ENCODE peak calls at places on chromosomes 11 and 22, in eight cellular contexts. One of them, this sample, is unnamed.

GRCh38 chr11:1500466-1501420 is 14.2 kb upstream of the MOB2 start:
- DNase-seq in AG08395: no peak
- DNase-seq in uterus: no peak
- DNase-seq in activated CD8-positive, alpha-beta memory T cell treated with anti-CD3 and anti-CD28 coated beads, Interleukin-2, amount 50 U/mL, for 48 hours: no peak
- DNase-seq in ELR: no peak
- DNase-seq in activated CD4-positive, CD25-positive, alpha-beta regulatory T cell: no peak
- DNase-seq in heart right ventricle: no peak
- DNase-seq in transverse colon: no peak
- DNase-seq in this sample: no peak

GRCh38 chr11:125494987-125495725 is 909 bp downstream of the FEZ1 start:
- DNase-seq in AG08395: peak; percentile 54
- DNase-seq in uterus: peak; percentile 35
- DNase-seq in activated CD8-positive, alpha-beta memory T cell treated with anti-CD3 and anti-CD28 coated beads, Interleukin-2, amount 50 U/mL, for 48 hours: peak; percentile 59
- DNase-seq in ELR: peak; percentile 51
- DNase-seq in activated CD4-positive, CD25-positive, alpha-beta regulatory T cell: no peak
- DNase-seq in heart right ventricle: peak; percentile 12
- DNase-seq in transverse colon: no peak
- DNase-seq in this sample: no peak

GRCh38 chr11:36447514-36447913 is 62.6 kb downstream of the TRAF6 start:
- DNase-seq in AG08395: no peak
- DNase-seq in uterus: no peak
- DNase-seq in activated CD8-positive, alpha-beta memory T cell treated with anti-CD3 and anti-CD28 coated beads, Interleukin-2, amount 50 U/mL, for 48 hours: no peak
- DNase-seq in ELR: no peak
- DNase-seq in activated CD4-positive, CD25-positive, alpha-beta regulatory T cell: no peak
- DNase-seq in heart right ventricle: no peak
- DNase-seq in transverse colon: no peak
- DNase-seq in this sample: no peak

GRCh38 chr11:1415631-1416030 is 25.9 kb downstream of the BRSK2 start:
- DNase-seq in AG08395: no peak
- DNase-seq in uterus: no peak
- DNase-seq in activated CD8-positive, alpha-beta memory T cell treated with anti-CD3 and anti-CD28 coated beads, Interleukin-2, amount 50 U/mL, for 48 hours: no peak
- DNase-seq in ELR: no peak
- DNase-seq in activated CD4-positive, CD25-positive, alpha-beta regulatory T cell: no peak
- DNase-seq in heart right ventricle: no peak
- DNase-seq in transverse colon: no peak
- DNase-seq in this sample: no peak

GRCh38 chr11:61587541-61587941 is 6.7 kb upstream of the SYT7 start:
- DNase-seq in AG08395: peak; percentile 68
- DNase-seq in uterus: peak; percentile 38
- DNase-seq in activated CD8-positive, alpha-beta memory T cell treated with anti-CD3 and anti-CD28 coated beads, Interleukin-2, amount 50 U/mL, for 48 hours: peak; percentile 67
- DNase-seq in ELR: peak; percentile 27
- DNase-seq in activated CD4-positive, CD25-positive, alpha-beta regulatory T cell: no peak
- DNase-seq in heart right ventricle: peak; percentile 59
- DNase-seq in transverse colon: peak; percentile 54
- DNase-seq in this sample: no peak

GRCh38 chr11:4565371-4565770 is 16.2 kb upstream of the OR52I2 start:
- DNase-seq in AG08395: no peak
- DNase-seq in uterus: no peak
- DNase-seq in activated CD8-positive, alpha-beta memory T cell treated with anti-CD3 and anti-CD28 coated beads, Interleukin-2, amount 50 U/mL, for 48 hours: no peak
- DNase-seq in ELR: no peak
- DNase-seq in activated CD4-positive, CD25-positive, alpha-beta regulatory T cell: no peak
- DNase-seq in heart right ventricle: no peak
- DNase-seq in transverse colon: no peak
- DNase-seq in this sample: no peak

GRCh38 chr22:23197836-23198235 is 17.5 kb downstream of the BCR start:
- DNase-seq in AG08395: no peak
- DNase-seq in uterus: no peak
- DNase-seq in activated CD8-positive, alpha-beta memory T cell treated with anti-CD3 and anti-CD28 coated beads, Interleukin-2, amount 50 U/mL, for 48 hours: no peak
- DNase-seq in ELR: no peak
- DNase-seq in activated CD4-positive, CD25-positive, alpha-beta regulatory T cell: no peak
- DNase-seq in heart right ventricle: no peak
- DNase-seq in transverse colon: no peak
- DNase-seq in this sample: no peak

GRCh38 chr11:131042041-131042390 is 125.7 kb upstream of the SNX19 start:
- DNase-seq in AG08395: no peak
- DNase-seq in uterus: no peak
- DNase-seq in activated CD8-positive, alpha-beta memory T cell treated with anti-CD3 and anti-CD28 coated beads, Interleukin-2, amount 50 U/mL, for 48 hours: no peak
- DNase-seq in ELR: no peak
- DNase-seq in activated CD4-positive, CD25-positive, alpha-beta regulatory T cell: no peak
- DNase-seq in heart right ventricle: no peak
- DNase-seq in transverse colon: no peak
- DNase-seq in this sample: no peak

GRCh38 chr11:69877235-69877634 is 58.0 kb upstream of the FGF3 start:
- DNase-seq in AG08395: no peak
- DNase-seq in uterus: no peak
- DNase-seq in activated CD8-positive, alpha-beta memory T cell treated with anti-CD3 and anti-CD28 coated beads, Interleukin-2, amount 50 U/mL, for 48 hours: peak; percentile 33
- DNase-seq in ELR: no peak
- DNase-seq in activated CD4-positive, CD25-positive, alpha-beta regulatory T cell: no peak
- DNase-seq in heart right ventricle: no peak
- DNase-seq in transverse colon: peak; percentile 5
- DNase-seq in this sample: no peak

GRCh38 chr22:27998511-27999410 is 79.7 kb upstream of the PITPNB start:
- DNase-seq in AG08395: no peak
- DNase-seq in uterus: no peak
- DNase-seq in activated CD8-positive, alpha-beta memory T cell treated with anti-CD3 and anti-CD28 coated beads, Interleukin-2, amount 50 U/mL, for 48 hours: no peak
- DNase-seq in ELR: no peak
- DNase-seq in activated CD4-positive, CD25-positive, alpha-beta regulatory T cell: no peak
- DNase-seq in heart right ventricle: no peak
- DNase-seq in transverse colon: no peak
- DNase-seq in this sample: no peak

GRCh38 chr11:132576706-132577105 is 955.6 kb downstream of the OPCML start:
- DNase-seq in AG08395: peak; percentile 87
- DNase-seq in uterus: no peak
- DNase-seq in activated CD8-positive, alpha-beta memory T cell treated with anti-CD3 and anti-CD28 coated beads, Interleukin-2, amount 50 U/mL, for 48 hours: no peak
- DNase-seq in ELR: peak; percentile 94
- DNase-seq in activated CD4-positive, CD25-positive, alpha-beta regulatory T cell: no peak
- DNase-seq in heart right ventricle: no peak
- DNase-seq in transverse colon: no peak
- DNase-seq in this sample: no peak

GRCh38 chr22:28736296-28737155 is 5.1 kb downstream of the CHEK2 start:
- DNase-seq in AG08395: no peak
- DNase-seq in uterus: no peak
- DNase-seq in activated CD8-positive, alpha-beta memory T cell treated with anti-CD3 and anti-CD28 coated beads, Interleukin-2, amount 50 U/mL, for 48 hours: no peak
- DNase-seq in ELR: no peak
- DNase-seq in activated CD4-positive, CD25-positive, alpha-beta regulatory T cell: no peak
- DNase-seq in heart right ventricle: no peak
- DNase-seq in transverse colon: no peak
- DNase-seq in this sample: no peak

GRCh38 chr11:104609297-104609696 is 289.0 kb downstream of the CASP12 start:
- DNase-seq in AG08395: peak; percentile 74
- DNase-seq in uterus: no peak
- DNase-seq in activated CD8-positive, alpha-beta memory T cell treated with anti-CD3 and anti-CD28 coated beads, Interleukin-2, amount 50 U/mL, for 48 hours: no peak
- DNase-seq in ELR: peak; percentile 69
- DNase-seq in activated CD4-positive, CD25-positive, alpha-beta regulatory T cell: no peak
- DNase-seq in heart right ventricle: peak; percentile 23
- DNase-seq in transverse colon: peak; percentile 9
- DNase-seq in this sample: peak; percentile 49

GRCh38 chr11:64675417-64676252 is 47.4 kb downstream of the NRXN2 start:
- DNase-seq in AG08395: peak; percentile 98
- DNase-seq in uterus: peak; percentile 52
- DNase-seq in activated CD8-positive, alpha-beta memory T cell treated with anti-CD3 and anti-CD28 coated beads, Interleukin-2, amount 50 U/mL, for 48 hours: no peak
- DNase-seq in ELR: peak; percentile 65
- DNase-seq in activated CD4-positive, CD25-positive, alpha-beta regulatory T cell: no peak
- DNase-seq in heart right ventricle: peak; percentile 87
- DNase-seq in transverse colon: no peak
- DNase-seq in this sample: no peak

GRCh38 chr11:33721291-33721840 is 14.9 kb downstream of the CD59 start:
- DNase-seq in AG08395: peak; percentile 66
- DNase-seq in uterus: no peak
- DNase-seq in activated CD8-positive, alpha-beta memory T cell treated with anti-CD3 and anti-CD28 coated beads, Interleukin-2, amount 50 U/mL, for 48 hours: no peak
- DNase-seq in ELR: peak; percentile 85
- DNase-seq in activated CD4-positive, CD25-positive, alpha-beta regulatory T cell: no peak
- DNase-seq in heart right ventricle: no peak
- DNase-seq in transverse colon: no peak
- DNase-seq in this sample: no peak

GRCh38 chr22:50306753-50307749 is at the start of gene PLXNB2:
- DNase-seq in AG08395: peak; percentile 74
- DNase-seq in uterus: peak; percentile 83
- DNase-seq in activated CD8-positive, alpha-beta memory T cell treated with anti-CD3 and anti-CD28 coated beads, Interleukin-2, amount 50 U/mL, for 48 hours: peak; percentile 70
- DNase-seq in ELR: peak; percentile 78
- DNase-seq in activated CD4-positive, CD25-positive, alpha-beta regulatory T cell: no peak
- DNase-seq in heart right ventricle: peak; percentile 88
- DNase-seq in transverse colon: peak; percentile 85
- DNase-seq in this sample: peak; percentile 67

GRCh38 chr22:39932918-39933649 is 27.1 kb upstream of the TMA7B start:
- DNase-seq in AG08395: peak; percentile 10
- DNase-seq in uterus: no peak
- DNase-seq in activated CD8-positive, alpha-beta memory T cell treated with anti-CD3 and anti-CD28 coated beads, Interleukin-2, amount 50 U/mL, for 48 hours: no peak
- DNase-seq in ELR: peak; percentile 51
- DNase-seq in activated CD4-positive, CD25-positive, alpha-beta regulatory T cell: peak; percentile 27
- DNase-seq in heart right ventricle: no peak
- DNase-seq in transverse colon: peak; percentile 61
- DNase-seq in this sample: no peak

GRCh38 chr11:79439430-79439892 is 1.4 kb downstream of the TENM4 start:
- DNase-seq in AG08395: peak; percentile 40
- DNase-seq in uterus: no peak
- DNase-seq in activated CD8-positive, alpha-beta memory T cell treated with anti-CD3 and anti-CD28 coated beads, Interleukin-2, amount 50 U/mL, for 48 hours: no peak
- DNase-seq in ELR: peak; percentile 50
- DNase-seq in activated CD4-positive, CD25-positive, alpha-beta regulatory T cell: no peak
- DNase-seq in heart right ventricle: no peak
- DNase-seq in transverse colon: no peak
- DNase-seq in this sample: peak; percentile 70

GRCh38 chr11:65516135-65516968 is 8.5 kb upstream of the SCYL1 start:
- DNase-seq in AG08395: no peak
- DNase-seq in uterus: no peak
- DNase-seq in activated CD8-positive, alpha-beta memory T cell treated with anti-CD3 and anti-CD28 coated beads, Interleukin-2, amount 50 U/mL, for 48 hours: no peak
- DNase-seq in ELR: no peak
- DNase-seq in activated CD4-positive, CD25-positive, alpha-beta regulatory T cell: no peak
- DNase-seq in heart right ventricle: no peak
- DNase-seq in transverse colon: no peak
- DNase-seq in this sample: no peak